ENCODE peak calls at places on chromosomes 6 and 20, in nine cellular contexts. U, D, Q, A, G, I, K, H and V are unnamed samples.

GRCh38 chr20:6665161-6665560 is 102.3 kb upstream of the BMP2 start:
- DNase-seq in D (no peak), U (no peak), H (no peak), I (no peak), A (no peak), K (no peak), G (no peak), Q (no peak), V (no peak)

GRCh38 chr6:144481527-144481926 is 196.4 kb downstream of the UTRN start:
- DNase-seq in I (no peak), G (no peak), D (peak; percentile 45), Q (no peak), K (no peak), H (no peak), U (no peak), A (no peak), V (no peak)

GRCh38 chr6:9499709-9500108 is 915.2 kb downstream of the TFAP2A start:
- DNase-seq in U (no peak), G (no peak), D (no peak), A (no peak), H (no peak), Q (no peak), K (no peak), I (no peak), V (no peak)

GRCh38 chr6:146543211-146543939 is at the start of gene RAB32:
- DNase-seq in I (peak; percentile 95), H (peak; percentile 50), G (peak; percentile 80), A (peak; percentile 92), Q (peak; percentile 97), K (peak; percentile 93), D (peak; percentile 95), U (peak; percentile 96), V (no peak)

GRCh38 chr20:59082077-59082740 is 39.6 kb upstream of the PRELID3B start:
- DNase-seq in U (no peak), D (no peak), H (no peak), G (no peak), A (no peak), K (no peak), I (no peak), Q (no peak), V (no peak)

GRCh38 chr6:30131947-30132497 is 3.9 kb upstream of the TRIM40 start:
- DNase-seq in G (no peak), K (no peak), A (no peak), U (no peak), D (no peak), H (no peak), I (no peak), Q (no peak), V (no peak)

GRCh38 chr6:109772961-109773431 is 81.9 kb downstream of the FIG4 start:
- DNase-seq in K (peak; percentile 42), U (no peak), I (no peak), G (peak; percentile 64), Q (peak; percentile 77), A (no peak), D (no peak), H (no peak), V (peak; percentile 76)

GRCh38 chr20:9214676-9215075 is 145.8 kb downstream of the PLCB4 start:
- DNase-seq in H (no peak), G (peak; percentile 84), A (peak; percentile 20), U (no peak), Q (no peak), I (peak; percentile 86), D (no peak), K (peak; percentile 84), V (no peak)

GRCh38 chr6:51949451-51949850 is 138.0 kb downstream of the PKHD1 start:
- DNase-seq in Q (no peak), H (no peak), U (no peak), A (no peak), G (no peak), D (no peak), I (no peak), K (no peak), V (no peak)

GRCh38 chr6:75376347-75377024 is 91.9 kb upstream of the TMEM30A start:
- DNase-seq in H (no peak), A (peak; percentile 6), D (no peak), G (no peak), Q (no peak), K (no peak), I (no peak), U (no peak), V (no peak)

GRCh38 chr20:5789827-5790226 is 39.6 kb downstream of the SHLD1 start:
- DNase-seq in D (peak; percentile 52), G (no peak), H (no peak), Q (no peak), I (no peak), A (no peak), K (no peak), U (no peak), V (no peak)

GRCh38 chr6:43276180-43277082 is 21.6 kb upstream of the SLC22A7 start:
- DNase-seq in H (peak; percentile 21), I (no peak), A (no peak), K (no peak), Q (no peak), U (no peak), D (peak; percentile 72), G (no peak), V (no peak)

GRCh38 chr6:40779399-40779798 is 192.2 kb upstream of the LRFN2 start:
- DNase-seq in I (no peak), G (peak; percentile 43), D (no peak), U (no peak), Q (no peak), A (peak; percentile 26), H (no peak), K (peak; percentile 38), V (no peak)